ENCODE peak calls at places on chromosome 5, in nine cellular contexts. One of them, this sample, is unnamed.

GRCh38 chr5:17412760-17413671 is 85.0 kb upstream of the TAF11L2 start:
- DNase-seq in ovary: no peak
- DNase-seq in A549: peak; percentile 42
- DNase-seq in HCT116: no peak
- DNase-seq in fibroblast of the aortic adventitia: no peak
- DNase-seq in NB4: peak; percentile 95
- DNase-seq in epithelial cell of proximal tubule: no peak
- DNase-seq in activated CD8-positive, alpha-beta T cell treated with anti-CD3 and anti-CD28 coated beads for 36 hours: no peak
- DNase-seq in fibroblast of lung: no peak
- DNase-seq in this sample: no peak

GRCh38 chr5:85049020-85049419 is 664.3 kb upstream of the EDIL3 start:
- DNase-seq in ovary: no peak
- DNase-seq in A549: peak; percentile 12
- DNase-seq in HCT116: peak; percentile 8
- DNase-seq in fibroblast of the aortic adventitia: peak; percentile 54
- DNase-seq in NB4: peak; percentile 35
- DNase-seq in epithelial cell of proximal tubule: no peak
- DNase-seq in activated CD8-positive, alpha-beta T cell treated with anti-CD3 and anti-CD28 coated beads for 36 hours: no peak
- DNase-seq in fibroblast of lung: peak; percentile 75
- DNase-seq in this sample: no peak

GRCh38 chr5:1317921-1318565 is 23.2 kb upstream of the TERT start:
- DNase-seq in ovary: no peak
- DNase-seq in A549: no peak
- DNase-seq in HCT116: no peak
- DNase-seq in fibroblast of the aortic adventitia: no peak
- DNase-seq in NB4: no peak
- DNase-seq in epithelial cell of proximal tubule: no peak
- DNase-seq in activated CD8-positive, alpha-beta T cell treated with anti-CD3 and anti-CD28 coated beads for 36 hours: no peak
- DNase-seq in fibroblast of lung: no peak
- DNase-seq in this sample: no peak

GRCh38 chr5:7094626-7095025 is 301.3 kb upstream of the ADCY2 start:
- DNase-seq in ovary: no peak
- DNase-seq in A549: no peak
- DNase-seq in HCT116: no peak
- DNase-seq in fibroblast of the aortic adventitia: no peak
- DNase-seq in NB4: peak; percentile 57
- DNase-seq in epithelial cell of proximal tubule: no peak
- DNase-seq in activated CD8-positive, alpha-beta T cell treated with anti-CD3 and anti-CD28 coated beads for 36 hours: peak; percentile 15
- DNase-seq in fibroblast of lung: no peak
- DNase-seq in this sample: no peak

GRCh38 chr5:27313549-27313948 is 275.2 kb upstream of the CDH9 start:
- DNase-seq in ovary: no peak
- DNase-seq in A549: no peak
- DNase-seq in HCT116: no peak
- DNase-seq in fibroblast of the aortic adventitia: no peak
- DNase-seq in NB4: peak; percentile 35
- DNase-seq in epithelial cell of proximal tubule: no peak
- DNase-seq in activated CD8-positive, alpha-beta T cell treated with anti-CD3 and anti-CD28 coated beads for 36 hours: no peak
- DNase-seq in fibroblast of lung: no peak
- DNase-seq in this sample: no peak

GRCh38 chr5:148912714-148913398 is 86.4 kb downstream of the ADRB2 start:
- DNase-seq in ovary: no peak
- DNase-seq in A549: peak; percentile 82
- DNase-seq in HCT116: peak; percentile 54
- DNase-seq in fibroblast of the aortic adventitia: peak; percentile 95
- DNase-seq in NB4: no peak
- DNase-seq in epithelial cell of proximal tubule: peak; percentile 92
- DNase-seq in activated CD8-positive, alpha-beta T cell treated with anti-CD3 and anti-CD28 coated beads for 36 hours: no peak
- DNase-seq in fibroblast of lung: peak; percentile 85
- DNase-seq in this sample: no peak

GRCh38 chr5:181170237-181170830 is 22.9 kb downstream of the OR2V2 start:
- DNase-seq in ovary: no peak
- DNase-seq in A549: no peak
- DNase-seq in HCT116: no peak
- DNase-seq in fibroblast of the aortic adventitia: no peak
- DNase-seq in NB4: peak; percentile 49
- DNase-seq in epithelial cell of proximal tubule: no peak
- DNase-seq in activated CD8-positive, alpha-beta T cell treated with anti-CD3 and anti-CD28 coated beads for 36 hours: no peak
- DNase-seq in fibroblast of lung: no peak
- DNase-seq in this sample: no peak

GRCh38 chr5:10656176-10656830 is 92.4 kb downstream of the ANKRD33B start:
- DNase-seq in ovary: no peak
- DNase-seq in A549: no peak
- DNase-seq in HCT116: no peak
- DNase-seq in fibroblast of the aortic adventitia: peak; percentile 43
- DNase-seq in NB4: no peak
- DNase-seq in epithelial cell of proximal tubule: no peak
- DNase-seq in activated CD8-positive, alpha-beta T cell treated with anti-CD3 and anti-CD28 coated beads for 36 hours: no peak
- DNase-seq in fibroblast of lung: no peak
- DNase-seq in this sample: no peak

GRCh38 chr5:97071101-97071500 is 71.3 kb downstream of the LIX1 start:
- DNase-seq in ovary: peak; percentile 48
- DNase-seq in A549: no peak
- DNase-seq in HCT116: no peak
- DNase-seq in fibroblast of the aortic adventitia: peak; percentile 93
- DNase-seq in NB4: no peak
- DNase-seq in epithelial cell of proximal tubule: peak; percentile 84
- DNase-seq in activated CD8-positive, alpha-beta T cell treated with anti-CD3 and anti-CD28 coated beads for 36 hours: no peak
- DNase-seq in fibroblast of lung: peak; percentile 98
- DNase-seq in this sample: no peak

GRCh38 chr5:115450741-115451140 is 93.8 kb downstream of the FEM1C start:
- DNase-seq in ovary: no peak
- DNase-seq in A549: no peak
- DNase-seq in HCT116: no peak
- DNase-seq in fibroblast of the aortic adventitia: peak; percentile 98
- DNase-seq in NB4: no peak
- DNase-seq in epithelial cell of proximal tubule: no peak
- DNase-seq in activated CD8-positive, alpha-beta T cell treated with anti-CD3 and anti-CD28 coated beads for 36 hours: no peak
- DNase-seq in fibroblast of lung: peak; percentile 87
- DNase-seq in this sample: no peak

GRCh38 chr5:123718238-123718637 is 206.3 kb downstream of the CSNK1G3 start:
- DNase-seq in ovary: no peak
- DNase-seq in A549: no peak
- DNase-seq in HCT116: no peak
- DNase-seq in fibroblast of the aortic adventitia: peak; percentile 39
- DNase-seq in NB4: no peak
- DNase-seq in epithelial cell of proximal tubule: no peak
- DNase-seq in activated CD8-positive, alpha-beta T cell treated with anti-CD3 and anti-CD28 coated beads for 36 hours: no peak
- DNase-seq in fibroblast of lung: no peak
- DNase-seq in this sample: no peak

GRCh38 chr5:62259699-62260220 is 46.2 kb upstream of the KIF2A start:
- DNase-seq in ovary: no peak
- DNase-seq in A549: no peak
- DNase-seq in HCT116: no peak
- DNase-seq in fibroblast of the aortic adventitia: no peak
- DNase-seq in NB4: peak; percentile 5
- DNase-seq in epithelial cell of proximal tubule: no peak
- DNase-seq in activated CD8-positive, alpha-beta T cell treated with anti-CD3 and anti-CD28 coated beads for 36 hours: peak; percentile 28
- DNase-seq in fibroblast of lung: no peak
- DNase-seq in this sample: no peak

GRCh38 chr5:78792342-78793055 is 143.9 kb upstream of the LHFPL2 start:
- DNase-seq in ovary: no peak
- DNase-seq in A549: no peak
- DNase-seq in HCT116: no peak
- DNase-seq in fibroblast of the aortic adventitia: no peak
- DNase-seq in NB4: no peak
- DNase-seq in epithelial cell of proximal tubule: no peak
- DNase-seq in activated CD8-positive, alpha-beta T cell treated with anti-CD3 and anti-CD28 coated beads for 36 hours: no peak
- DNase-seq in fibroblast of lung: no peak
- DNase-seq in this sample: no peak

GRCh38 chr5:55134053-55134722 is 25.8 kb upstream of the GPX8 start:
- DNase-seq in ovary: no peak
- DNase-seq in A549: no peak
- DNase-seq in HCT116: no peak
- DNase-seq in fibroblast of the aortic adventitia: no peak
- DNase-seq in NB4: no peak
- DNase-seq in epithelial cell of proximal tubule: no peak
- DNase-seq in activated CD8-positive, alpha-beta T cell treated with anti-CD3 and anti-CD28 coated beads for 36 hours: peak; percentile 86
- DNase-seq in fibroblast of lung: no peak
- DNase-seq in this sample: no peak

GRCh38 chr5:154610321-154611154 is 132.5 kb upstream of the HAND1 start:
- DNase-seq in ovary: peak; percentile 36
- DNase-seq in A549: peak; percentile 84
- DNase-seq in HCT116: peak; percentile 76
- DNase-seq in fibroblast of the aortic adventitia: peak; percentile 70
- DNase-seq in NB4: peak; percentile 82
- DNase-seq in epithelial cell of proximal tubule: no peak
- DNase-seq in activated CD8-positive, alpha-beta T cell treated with anti-CD3 and anti-CD28 coated beads for 36 hours: peak; percentile 83
- DNase-seq in fibroblast of lung: peak; percentile 74
- DNase-seq in this sample: peak; percentile 31

GRCh38 chr5:8676731-8677130 is 807.8 kb downstream of the MTRR start:
- DNase-seq in ovary: no peak
- DNase-seq in A549: no peak
- DNase-seq in HCT116: no peak
- DNase-seq in fibroblast of the aortic adventitia: peak; percentile 4
- DNase-seq in NB4: no peak
- DNase-seq in epithelial cell of proximal tubule: no peak
- DNase-seq in activated CD8-positive, alpha-beta T cell treated with anti-CD3 and anti-CD28 coated beads for 36 hours: no peak
- DNase-seq in fibroblast of lung: peak; percentile 60
- DNase-seq in this sample: no peak

GRCh38 chr5:45507174-45507573 is 189.0 kb downstream of the HCN1 start:
- DNase-seq in ovary: no peak
- DNase-seq in A549: no peak
- DNase-seq in HCT116: no peak
- DNase-seq in fibroblast of the aortic adventitia: no peak
- DNase-seq in NB4: no peak
- DNase-seq in epithelial cell of proximal tubule: no peak
- DNase-seq in activated CD8-positive, alpha-beta T cell treated with anti-CD3 and anti-CD28 coated beads for 36 hours: no peak
- DNase-seq in fibroblast of lung: no peak
- DNase-seq in this sample: no peak

GRCh38 chr5:15959560-15960164 is 219.9 kb downstream of the MARCHF11 start:
- DNase-seq in ovary: no peak
- DNase-seq in A549: no peak
- DNase-seq in HCT116: no peak
- DNase-seq in fibroblast of the aortic adventitia: peak; percentile 39
- DNase-seq in NB4: no peak
- DNase-seq in epithelial cell of proximal tubule: no peak
- DNase-seq in activated CD8-positive, alpha-beta T cell treated with anti-CD3 and anti-CD28 coated beads for 36 hours: no peak
- DNase-seq in fibroblast of lung: peak; percentile 76
- DNase-seq in this sample: no peak

GRCh38 chr5:106171708-106172107 is 1499.0 kb downstream of the EFNA5 start:
- DNase-seq in ovary: no peak
- DNase-seq in A549: no peak
- DNase-seq in HCT116: no peak
- DNase-seq in fibroblast of the aortic adventitia: peak; percentile 39
- DNase-seq in NB4: no peak
- DNase-seq in epithelial cell of proximal tubule: no peak
- DNase-seq in activated CD8-positive, alpha-beta T cell treated with anti-CD3 and anti-CD28 coated beads for 36 hours: no peak
- DNase-seq in fibroblast of lung: no peak
- DNase-seq in this sample: no peak

GRCh38 chr5:31680528-31680927 is 41.6 kb downstream of the PDZD2 start:
- DNase-seq in ovary: peak; percentile 19
- DNase-seq in A549: no peak
- DNase-seq in HCT116: no peak
- DNase-seq in fibroblast of the aortic adventitia: no peak
- DNase-seq in NB4: no peak
- DNase-seq in epithelial cell of proximal tubule: no peak
- DNase-seq in activated CD8-positive, alpha-beta T cell treated with anti-CD3 and anti-CD28 coated beads for 36 hours: no peak
- DNase-seq in fibroblast of lung: no peak
- DNase-seq in this sample: no peak

GRCh38 chr5:31944683-31945445 is 229.3 kb downstream of the GOLPH3 start:
- DNase-seq in ovary: no peak
- DNase-seq in A549: no peak
- DNase-seq in HCT116: no peak
- DNase-seq in fibroblast of the aortic adventitia: no peak
- DNase-seq in NB4: no peak
- DNase-seq in epithelial cell of proximal tubule: no peak
- DNase-seq in activated CD8-positive, alpha-beta T cell treated with anti-CD3 and anti-CD28 coated beads for 36 hours: no peak
- DNase-seq in fibroblast of lung: peak; percentile 78
- DNase-seq in this sample: no peak

GRCh38 chr5:36654598-36654997 is 48.2 kb downstream of the SLC1A3 start:
- DNase-seq in ovary: no peak
- DNase-seq in A549: no peak
- DNase-seq in HCT116: no peak
- DNase-seq in fibroblast of the aortic adventitia: no peak
- DNase-seq in NB4: no peak
- DNase-seq in epithelial cell of proximal tubule: no peak
- DNase-seq in activated CD8-positive, alpha-beta T cell treated with anti-CD3 and anti-CD28 coated beads for 36 hours: no peak
- DNase-seq in fibroblast of lung: no peak
- DNase-seq in this sample: no peak

DNA sequence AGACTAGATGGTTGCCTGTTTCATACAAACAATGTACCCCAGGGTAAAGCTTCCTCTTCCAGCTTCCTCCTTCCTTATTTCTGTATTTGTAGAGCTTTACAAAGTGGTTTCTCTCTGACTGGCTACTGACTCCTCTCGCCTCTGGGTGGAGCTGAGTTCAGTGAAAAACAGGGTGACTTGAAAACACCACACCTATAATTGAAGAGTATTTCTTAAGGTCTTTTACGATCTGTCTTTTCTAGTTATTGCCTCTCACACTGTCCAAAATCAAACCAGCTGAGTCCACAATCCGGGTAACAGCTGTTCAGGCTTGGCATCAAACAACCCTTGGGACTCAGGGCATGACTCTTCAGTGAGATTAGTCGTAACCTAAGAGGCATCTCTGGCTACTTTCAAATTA is 200.4 kb downstream of the ARRDC3 start:
- DNase-seq in ovary: no peak
- DNase-seq in A549: no peak
- DNase-seq in HCT116: no peak
- DNase-seq in fibroblast of the aortic adventitia: peak; percentile 70
- DNase-seq in NB4: peak; percentile 85
- DNase-seq in epithelial cell of proximal tubule: no peak
- DNase-seq in activated CD8-positive, alpha-beta T cell treated with anti-CD3 and anti-CD28 coated beads for 36 hours: no peak
- DNase-seq in fibroblast of lung: peak; percentile 23
- DNase-seq in this sample: no peak
- TF ChIP-seq CTCF in ovary: no peak
- TF ChIP-seq CTCF in A549: no peak
- TF ChIP-seq CTCF in HCT116: no peak
- TF ChIP-seq CTCF in fibroblast of the aortic adventitia: peak; percentile 49
- TF ChIP-seq CTCF in NB4: peak; percentile 46
- TF ChIP-seq CTCF in epithelial cell of proximal tubule: peak; percentile 14
- TF ChIP-seq CTCF in activated CD8-positive, alpha-beta T cell treated with anti-CD3 and anti-CD28 coated beads for 36 hours: no peak
- TF ChIP-seq CTCF in fibroblast of lung: peak; percentile 7
- TF ChIP-seq CTCF in this sample: no peak

GRCh38 chr5:93252165-93252564 is 328.9 kb downstream of the NR2F1-AS1 start:
- DNase-seq in ovary: no peak
- DNase-seq in A549: peak; percentile 17
- DNase-seq in HCT116: peak; percentile 33
- DNase-seq in fibroblast of the aortic adventitia: no peak
- DNase-seq in NB4: no peak
- DNase-seq in epithelial cell of proximal tubule: no peak
- DNase-seq in activated CD8-positive, alpha-beta T cell treated with anti-CD3 and anti-CD28 coated beads for 36 hours: no peak
- DNase-seq in fibroblast of lung: no peak
- DNase-seq in this sample: no peak
- TF ChIP-seq CTCF in ovary: no peak
- TF ChIP-seq CTCF in A549: no peak
- TF ChIP-seq CTCF in HCT116: peak; percentile 44
- TF ChIP-seq CTCF in fibroblast of the aortic adventitia: no peak
- TF ChIP-seq CTCF in NB4: no peak
- TF ChIP-seq CTCF in epithelial cell of proximal tubule: peak; percentile 45
- TF ChIP-seq CTCF in activated CD8-positive, alpha-beta T cell treated with anti-CD3 and anti-CD28 coated beads for 36 hours: no peak
- TF ChIP-seq CTCF in fibroblast of lung: no peak
- TF ChIP-seq CTCF in this sample: no peak

GRCh38 chr5:142913728-142914338 is 143.7 kb downstream of the ARHGAP26 start:
- DNase-seq in ovary: no peak
- DNase-seq in A549: no peak
- DNase-seq in HCT116: no peak
- DNase-seq in fibroblast of the aortic adventitia: no peak
- DNase-seq in NB4: no peak
- DNase-seq in epithelial cell of proximal tubule: no peak
- DNase-seq in activated CD8-positive, alpha-beta T cell treated with anti-CD3 and anti-CD28 coated beads for 36 hours: no peak
- DNase-seq in fibroblast of lung: no peak
- DNase-seq in this sample: no peak
- TF ChIP-seq CTCF in ovary: no peak
- TF ChIP-seq CTCF in A549: no peak
- TF ChIP-seq CTCF in HCT116: peak; percentile 21
- TF ChIP-seq CTCF in fibroblast of the aortic adventitia: no peak
- TF ChIP-seq CTCF in NB4: no peak
- TF ChIP-seq CTCF in epithelial cell of proximal tubule: peak; percentile 31
- TF ChIP-seq CTCF in activated CD8-positive, alpha-beta T cell treated with anti-CD3 and anti-CD28 coated beads for 36 hours: no peak
- TF ChIP-seq CTCF in fibroblast of lung: no peak
- TF ChIP-seq CTCF in this sample: no peak

GRCh38 chr5:34523382-34523716 is 132.8 kb upstream of the RAI14 start:
- DNase-seq in ovary: no peak
- DNase-seq in A549: no peak
- DNase-seq in HCT116: no peak
- DNase-seq in fibroblast of the aortic adventitia: no peak
- DNase-seq in NB4: no peak
- DNase-seq in epithelial cell of proximal tubule: no peak
- DNase-seq in activated CD8-positive, alpha-beta T cell treated with anti-CD3 and anti-CD28 coated beads for 36 hours: no peak
- DNase-seq in fibroblast of lung: no peak
- DNase-seq in this sample: no peak
- TF ChIP-seq CTCF in ovary: no peak
- TF ChIP-seq CTCF in A549: no peak
- TF ChIP-seq CTCF in HCT116: no peak
- TF ChIP-seq CTCF in fibroblast of the aortic adventitia: no peak
- TF ChIP-seq CTCF in NB4: no peak
- TF ChIP-seq CTCF in epithelial cell of proximal tubule: no peak
- TF ChIP-seq CTCF in activated CD8-positive, alpha-beta T cell treated with anti-CD3 and anti-CD28 coated beads for 36 hours: no peak
- TF ChIP-seq CTCF in fibroblast of lung: no peak
- TF ChIP-seq CTCF in this sample: no peak